ENCODE peak calls at places on chromosomes 7 and 10, in seven cellular contexts. One of them, this sample, is unnamed.

GRCh38 chr7:50655020-50655419 is 89.8 kb upstream of the DDC start:
- DNase-seq in H1: peak
- DNase-seq in mesendoderm: no peak
- DNase-seq in H9: no peak
- DNase-seq in trophoblast cell: no peak
- DNase-seq in IMR-90: no peak
- DNase-seq in neuronal stem cell: no peak
- DNase-seq in this sample: no peak

GRCh38 chr10:130339091-130339490 is 202.9 kb downstream of the GLRX3 start:
- DNase-seq in IMR-90: no peak
- DNase-seq in mesendoderm: no peak
- DNase-seq in H9: no peak
- DNase-seq in neuronal stem cell: no peak
- DNase-seq in H1: no peak
- DNase-seq in trophoblast cell: no peak
- DNase-seq in this sample: no peak

GRCh38 chr7:140659727-140660396 is 12.9 kb upstream of the ADCK2 start:
- DNase-seq in neuronal stem cell: no peak
- DNase-seq in IMR-90: peak
- DNase-seq in H9: no peak
- DNase-seq in H1: no peak
- DNase-seq in mesendoderm: no peak
- DNase-seq in trophoblast cell: no peak
- DNase-seq in this sample: no peak

GRCh38 chr10:132836832-132837540 is 51.0 kb upstream of the NKX6-2 start:
- DNase-seq in H9: peak
- DNase-seq in neuronal stem cell: peak
- DNase-seq in IMR-90: peak
- DNase-seq in mesendoderm: peak
- DNase-seq in trophoblast cell: no peak
- DNase-seq in H1: peak
- DNase-seq in this sample: no peak

GRCh38 chr10:87531908-87532622 is 27.4 kb downstream of the MINPP1 start:
- DNase-seq in neuronal stem cell: no peak
- DNase-seq in H9: no peak
- DNase-seq in trophoblast cell: no peak
- DNase-seq in mesendoderm: no peak
- DNase-seq in H1: no peak
- DNase-seq in IMR-90: peak
- DNase-seq in this sample: peak

GRCh38 chr7:117630501-117630900 is 150.7 kb downstream of the CFTR start:
- DNase-seq in H9: peak
- DNase-seq in neuronal stem cell: no peak
- DNase-seq in H1: no peak
- DNase-seq in mesendoderm: no peak
- DNase-seq in IMR-90: no peak
- DNase-seq in trophoblast cell: no peak
- DNase-seq in this sample: no peak

GRCh38 chr10:12631216-12631615 is 281.9 kb downstream of the CAMK1D start:
- DNase-seq in neuronal stem cell: no peak
- DNase-seq in H1: no peak
- DNase-seq in mesendoderm: no peak
- DNase-seq in trophoblast cell: no peak
- DNase-seq in H9: no peak
- DNase-seq in IMR-90: peak
- DNase-seq in this sample: no peak

GRCh38 chr7:130872756-130873448 is 138.9 kb upstream of the KLF14 start:
- DNase-seq in IMR-90: peak
- DNase-seq in trophoblast cell: no peak
- DNase-seq in H1: no peak
- DNase-seq in mesendoderm: no peak
- DNase-seq in neuronal stem cell: no peak
- DNase-seq in H9: no peak
- DNase-seq in this sample: no peak

GRCh38 chr7:5677538-5678294 is 103.7 kb downstream of the RNF216 start:
- DNase-seq in H1: peak
- DNase-seq in IMR-90: peak
- DNase-seq in neuronal stem cell: peak
- DNase-seq in mesendoderm: peak
- DNase-seq in H9: peak
- DNase-seq in trophoblast cell: peak
- DNase-seq in this sample: peak

GRCh38 chr7:44101966-44102845 is 1.9 kb upstream of the AEBP1 start:
- DNase-seq in H1: no peak
- DNase-seq in mesendoderm: no peak
- DNase-seq in neuronal stem cell: no peak
- DNase-seq in trophoblast cell: no peak
- DNase-seq in H9: no peak
- DNase-seq in IMR-90: peak
- DNase-seq in this sample: no peak

GRCh38 chr7:116686812-116687419 is 14.9 kb downstream of the MET start:
- DNase-seq in mesendoderm: no peak
- DNase-seq in H9: no peak
- DNase-seq in neuronal stem cell: no peak
- DNase-seq in trophoblast cell: no peak
- DNase-seq in IMR-90: no peak
- DNase-seq in H1: no peak
- DNase-seq in this sample: no peak

GRCh38 chr7:101631224-101631714 is 2.2 kb upstream of the MYL10 start:
- DNase-seq in IMR-90: no peak
- DNase-seq in H1: no peak
- DNase-seq in H9: no peak
- DNase-seq in trophoblast cell: no peak
- DNase-seq in mesendoderm: peak
- DNase-seq in neuronal stem cell: no peak
- DNase-seq in this sample: no peak

GRCh38 chr10:99337261-99337905 is 8.2 kb downstream of the CNNM1 start:
- DNase-seq in mesendoderm: no peak
- DNase-seq in H1: no peak
- DNase-seq in H9: no peak
- DNase-seq in trophoblast cell: no peak
- DNase-seq in neuronal stem cell: no peak
- DNase-seq in IMR-90: no peak
- DNase-seq in this sample: peak

GRCh38 chr7:38748056-38748610 is 117.0 kb upstream of the AMPH start:
- DNase-seq in H9: no peak
- DNase-seq in H1: no peak
- DNase-seq in IMR-90: peak
- DNase-seq in mesendoderm: peak
- DNase-seq in neuronal stem cell: no peak
- DNase-seq in trophoblast cell: peak
- DNase-seq in this sample: peak

GRCh38 chr10:50293508-50294320 is 42.4 kb upstream of the ASAH2 start:
- DNase-seq in H9: no peak
- DNase-seq in mesendoderm: no peak
- DNase-seq in trophoblast cell: no peak
- DNase-seq in neuronal stem cell: no peak
- DNase-seq in IMR-90: no peak
- DNase-seq in H1: no peak
- DNase-seq in this sample: no peak

GRCh38 chr10:28291881-28292297 is 11.0 kb downstream of the MPP7 start:
- DNase-seq in H1: no peak
- DNase-seq in trophoblast cell: peak
- DNase-seq in H9: no peak
- DNase-seq in IMR-90: peak
- DNase-seq in neuronal stem cell: no peak
- DNase-seq in mesendoderm: no peak
- DNase-seq in this sample: peak

GRCh38 chr10:65194131-65194530 is 1672.9 kb downstream of the REEP3 start:
- DNase-seq in H1: no peak
- DNase-seq in mesendoderm: peak
- DNase-seq in H9: no peak
- DNase-seq in neuronal stem cell: no peak
- DNase-seq in IMR-90: no peak
- DNase-seq in trophoblast cell: no peak
- DNase-seq in this sample: no peak

GRCh38 chr7:55365103-55365679 is at the start of gene LANCL2:
- DNase-seq in mesendoderm: no peak
- DNase-seq in H1: no peak
- DNase-seq in neuronal stem cell: peak
- DNase-seq in trophoblast cell: peak
- DNase-seq in IMR-90: peak
- DNase-seq in H9: peak
- DNase-seq in this sample: peak

GRCh38 chr10:70391654-70392053 is 9.2 kb upstream of the LRRC20 start:
- DNase-seq in trophoblast cell: no peak
- DNase-seq in H9: no peak
- DNase-seq in neuronal stem cell: no peak
- DNase-seq in IMR-90: no peak
- DNase-seq in H1: no peak
- DNase-seq in mesendoderm: no peak
- DNase-seq in this sample: no peak

GRCh38 chr7:45647967-45648670 is 74.0 kb downstream of the ADCY1 start:
- DNase-seq in neuronal stem cell: no peak
- DNase-seq in H1: peak
- DNase-seq in mesendoderm: no peak
- DNase-seq in H9: no peak
- DNase-seq in IMR-90: no peak
- DNase-seq in trophoblast cell: no peak
- DNase-seq in this sample: no peak

GRCh38 chr10:18400911-18401260 is 250.5 kb downstream of the NSUN6 start:
- DNase-seq in mesendoderm: peak
- DNase-seq in H1: peak
- DNase-seq in IMR-90: no peak
- DNase-seq in H9: peak
- DNase-seq in trophoblast cell: no peak
- DNase-seq in neuronal stem cell: no peak
- DNase-seq in this sample: no peak

GRCh38 chr7:155997431-155998327 is 185.4 kb upstream of the SHH start:
- DNase-seq in H9: peak
- DNase-seq in mesendoderm: no peak
- DNase-seq in trophoblast cell: no peak
- DNase-seq in H1: peak
- DNase-seq in neuronal stem cell: no peak
- DNase-seq in IMR-90: no peak
- DNase-seq in this sample: no peak

GRCh38 chr7:17474724-17475344 is 176.4 kb downstream of the AHR start:
- DNase-seq in trophoblast cell: no peak
- DNase-seq in IMR-90: no peak
- DNase-seq in neuronal stem cell: no peak
- DNase-seq in H1: no peak
- DNase-seq in H9: peak
- DNase-seq in mesendoderm: peak
- DNase-seq in this sample: no peak

GRCh38 chr10:7311256-7312178 is 99.3 kb downstream of the SFMBT2 start:
- DNase-seq in neuronal stem cell: no peak
- DNase-seq in mesendoderm: no peak
- DNase-seq in trophoblast cell: no peak
- DNase-seq in H9: no peak
- DNase-seq in IMR-90: peak
- DNase-seq in H1: no peak
- DNase-seq in this sample: peak

GRCh38 chr10:7310076-7310475 is 100.8 kb downstream of the SFMBT2 start:
- DNase-seq in neuronal stem cell: no peak
- DNase-seq in H1: no peak
- DNase-seq in H9: no peak
- DNase-seq in IMR-90: no peak
- DNase-seq in trophoblast cell: no peak
- DNase-seq in mesendoderm: no peak
- DNase-seq in this sample: no peak

GRCh38 chr10:7314068-7314646 is 96.7 kb downstream of the SFMBT2 start:
- DNase-seq in H9: no peak
- DNase-seq in H1: no peak
- DNase-seq in trophoblast cell: no peak
- DNase-seq in mesendoderm: no peak
- DNase-seq in neuronal stem cell: no peak
- DNase-seq in IMR-90: no peak
- DNase-seq in this sample: peak

GRCh38 chr10:7308826-7309225 is 102.0 kb downstream of the SFMBT2 start:
- DNase-seq in trophoblast cell: no peak
- DNase-seq in H9: no peak
- DNase-seq in H1: no peak
- DNase-seq in neuronal stem cell: no peak
- DNase-seq in IMR-90: no peak
- DNase-seq in mesendoderm: no peak
- DNase-seq in this sample: no peak

GRCh38 chr10:7312179-7312857 is 98.5 kb downstream of the SFMBT2 start:
- DNase-seq in neuronal stem cell: no peak
- DNase-seq in H9: no peak
- DNase-seq in mesendoderm: no peak
- DNase-seq in trophoblast cell: no peak
- DNase-seq in IMR-90: peak
- DNase-seq in H1: no peak
- DNase-seq in this sample: peak
- H3K4ac ChIP-seq in neuronal stem cell: no peak
- H3K4ac ChIP-seq in H9: no peak
- H3K4ac ChIP-seq in mesendoderm: no peak
- H3K4ac ChIP-seq in trophoblast cell: no peak
- H3K4ac ChIP-seq in IMR-90: no peak
- H3K4ac ChIP-seq in H1: no peak
- H3K4ac ChIP-seq in this sample: no peak

DNA sequence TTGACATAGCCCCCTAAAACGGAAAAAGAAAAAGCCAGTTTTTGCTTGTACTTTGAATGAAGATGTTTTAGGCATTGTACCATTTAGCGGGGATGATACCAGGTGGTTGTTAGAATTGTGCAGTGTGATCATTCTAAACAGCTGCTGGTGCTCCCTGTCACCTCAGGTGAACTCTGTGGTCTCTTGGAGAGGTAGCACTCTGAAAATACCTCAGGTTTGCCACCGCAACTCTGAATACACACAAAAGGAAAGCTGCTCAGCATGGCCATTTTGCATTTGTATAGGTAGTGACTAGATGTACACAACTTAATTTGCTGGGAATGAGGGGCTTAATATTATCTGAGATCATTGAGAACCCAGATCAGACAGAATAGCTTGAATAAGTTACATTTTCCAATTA is 52.6 kb downstream of the PLEKHA8 start:
- DNase-seq in neuronal stem cell: no peak
- DNase-seq in H9: no peak
- DNase-seq in H1: no peak
- DNase-seq in mesendoderm: no peak
- DNase-seq in trophoblast cell: no peak
- DNase-seq in IMR-90: no peak
- DNase-seq in this sample: no peak
- H3K4ac ChIP-seq in neuronal stem cell: no peak
- H3K4ac ChIP-seq in H9: no peak
- H3K4ac ChIP-seq in H1: no peak
- H3K4ac ChIP-seq in mesendoderm: no peak
- H3K4ac ChIP-seq in trophoblast cell: no peak
- H3K4ac ChIP-seq in IMR-90: no peak
- H3K4ac ChIP-seq in this sample: no peak

GRCh38 chr10:121054876-121055275 is 203.7 kb downstream of the WDR11 start:
- DNase-seq in mesendoderm: no peak
- DNase-seq in trophoblast cell: no peak
- DNase-seq in IMR-90: no peak
- DNase-seq in H1: no peak
- DNase-seq in neuronal stem cell: no peak
- DNase-seq in H9: no peak
- DNase-seq in this sample: no peak
- H3K4ac ChIP-seq in mesendoderm: no peak
- H3K4ac ChIP-seq in trophoblast cell: no peak
- H3K4ac ChIP-seq in IMR-90: no peak
- H3K4ac ChIP-seq in H1: no peak
- H3K4ac ChIP-seq in neuronal stem cell: no peak
- H3K4ac ChIP-seq in H9: no peak
- H3K4ac ChIP-seq in this sample: no peak

DNA sequence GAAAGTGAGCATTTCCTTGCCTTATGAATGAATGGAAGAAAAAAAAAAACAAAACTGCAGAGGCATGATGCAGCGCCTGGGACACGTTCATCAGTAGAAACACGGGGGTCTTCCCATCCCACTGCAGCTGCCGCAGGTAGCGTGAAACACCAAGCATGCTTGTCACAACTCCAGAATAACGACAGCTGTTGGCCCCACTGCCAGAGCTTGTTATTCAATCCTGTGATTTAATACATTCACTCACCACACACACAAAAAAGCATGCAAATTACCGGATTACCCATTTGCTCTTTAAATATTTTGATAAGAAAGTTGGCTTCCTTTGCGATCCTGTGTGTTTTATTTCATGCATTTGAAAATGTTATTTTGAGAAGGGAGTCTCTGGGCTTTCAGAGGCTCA is 48.5 kb upstream of the GNA12 start:
- DNase-seq in mesendoderm: no peak
- DNase-seq in H9: no peak
- DNase-seq in neuronal stem cell: no peak
- DNase-seq in H1: no peak
- DNase-seq in IMR-90: no peak
- DNase-seq in trophoblast cell: no peak
- DNase-seq in this sample: no peak
- H3K4ac ChIP-seq in mesendoderm: no peak
- H3K4ac ChIP-seq in H9: no peak
- H3K4ac ChIP-seq in neuronal stem cell: no peak
- H3K4ac ChIP-seq in H1: no peak
- H3K4ac ChIP-seq in IMR-90: no peak
- H3K4ac ChIP-seq in trophoblast cell: no peak
- H3K4ac ChIP-seq in this sample: no peak

This sample was measured in mesenchymal stem cell.